ENCODE peak calls at places on chromosomes 13 and 19, in nine cellular contexts. O is amygdala, P is epithelial cell of esophagus, H is amniotic epithelial cell, Q is SK-MEL-5, Y is HTR-8/SVneo, I is lower leg skin, U is SW480, F is ELR. D is an unnamed sample.

GRCh38 chr13:84641491-84641890 is 759.2 kb upstream of the SLITRK1 start:
- DNase-seq in O (no peak), P (no peak), H (peak; percentile 26), Q (no peak), Y (no peak), I (no peak), U (no peak), F (peak; percentile 75), D (no peak)

GRCh38 chr13:21232599-21232998 is 56.1 kb downstream of the MRPL57 start:
- DNase-seq in O (no peak), P (no peak), H (no peak), Q (no peak), Y (no peak), I (no peak), U (no peak), F (no peak), D (peak; percentile 53)

GRCh38 chr19:18848860-18849661 is 17.3 kb downstream of the UPF1 start:
- DNase-seq in O (no peak), P (peak; percentile 31), H (peak; percentile 42), Q (no peak), Y (no peak), I (peak; percentile 70), U (no peak), F (peak; percentile 72), D (peak; percentile 98)

GRCh38 chr19:52963229-52963760 is 614 bp upstream of the ZNF816 start:
- DNase-seq in O (no peak), P (no peak), H (no peak), Q (peak; percentile 1), Y (peak; percentile 10), I (no peak), U (peak; percentile 11), F (peak; percentile 29), D (peak; percentile 86)

GRCh38 chr19:16435999-16436650 is 35.6 kb downstream of the EPS15L1 start:
- DNase-seq in O (no peak), P (no peak), H (peak; percentile 42), Q (no peak), Y (no peak), I (no peak), U (no peak), F (no peak), D (peak; percentile 37)

GRCh38 chr19:51450730-51451307 is 7.4 kb downstream of the SIGLEC8 start:
- DNase-seq in O (no peak), P (no peak), H (no peak), Q (no peak), Y (no peak), I (no peak), U (no peak), F (no peak), D (no peak)

GRCh38 chr19:29404951-29405727 is 120.7 kb upstream of the VSTM2B start:
- DNase-seq in O (no peak), P (peak; percentile 13), H (no peak), Q (no peak), Y (no peak), I (no peak), U (no peak), F (no peak), D (peak; percentile 83)

GRCh38 chr19:39599116-39599515 is 3.2 kb upstream of the LGALS13 start:
- DNase-seq in O (no peak), P (peak; percentile 48), H (peak; percentile 14), Q (no peak), Y (no peak), I (no peak), U (peak; percentile 21), F (peak; percentile 34), D (no peak)

GRCh38 chr13:31377946-31378345 is 178.2 kb downstream of the B3GLCT start:
- DNase-seq in O (no peak), P (peak; percentile 38), H (no peak), Q (no peak), Y (no peak), I (no peak), U (no peak), F (no peak), D (no peak)